ENCODE peak calls at places on chromosome 22, in ten cellular contexts. L is omental fat pad, M is right lobe of liver, G is cardiac fibroblast, H is coronary artery, Z is kidney, E is HFF-Myc, U is fibroblast of the aortic adventitia, T is type B pancreatic cell, B is colonic mucosa. P is an unnamed sample.

GRCh38 chr22:30336752-30337460 is 10.2 kb upstream of the TBC1D10A start:
- DNase-seq in L (no peak), M (no peak), G (no peak), H (no peak), Z (no peak), E (no peak), U (no peak), T (no peak), B (no peak), P (no peak)

GRCh38 chr22:47727656-47728055 is 965.2 kb downstream of the TBC1D22A start:
- DNase-seq in L (no peak), M (no peak), G (no peak), H (no peak), Z (no peak), E (no peak), U (no peak), T (no peak), B (no peak), P (no peak)

GRCh38 chr22:40668611-40669390 is 10.5 kb upstream of the MCHR1 start:
- DNase-seq in L (no peak), M (no peak), G (peak), H (no peak), Z (no peak), E (peak), U (peak), T (no peak), B (no peak), P (no peak)

GRCh38 chr22:40406063-40406890 is 35.9 kb downstream of the SGSM3 start:
- DNase-seq in L (no peak), M (no peak), G (no peak), H (no peak), Z (no peak), E (no peak), U (no peak), T (no peak), B (no peak), P (no peak)

GRCh38 chr22:24421428-24421931 is 5.9 kb upstream of the ADORA2A start:
- DNase-seq in L (no peak), M (no peak), G (no peak), H (no peak), Z (no peak), E (no peak), U (no peak), T (no peak), B (no peak), P (no peak)

GRCh38 chr22:43147821-43148220 is 3.5 kb upstream of the TSPO start:
- DNase-seq in L (no peak), M (no peak), G (no peak), H (no peak), Z (no peak), E (no peak), U (no peak), T (no peak), B (no peak), P (no peak)

GRCh38 chr22:22450343-22450839 is 58.2 kb downstream of the ZNF280B start:
- DNase-seq in L (no peak), M (no peak), G (no peak), H (no peak), Z (no peak), E (no peak), U (no peak), T (no peak), B (peak), P (no peak)

GRCh38 chr22:31085928-31086327 is 4.8 kb downstream of the SMTN start:
- DNase-seq in L (no peak), M (no peak), G (no peak), H (peak), Z (no peak), E (no peak), U (no peak), T (no peak), B (no peak), P (no peak)

GRCh38 chr22:23164091-23164490 is 16.2 kb upstream of the BCR start:
- DNase-seq in L (no peak), M (no peak), G (no peak), H (no peak), Z (no peak), E (no peak), U (no peak), T (no peak), B (no peak), P (no peak)

GRCh38 chr22:41732096-41732772 is 32.9 kb downstream of the MEI1 start:
- DNase-seq in L (no peak), M (no peak), G (no peak), H (no peak), Z (no peak), E (no peak), U (no peak), T (no peak), B (no peak), P (no peak)

GRCh38 chr22:42074153-42074750 is at the start of gene PHETA2:
- DNase-seq in L (no peak), M (peak), G (peak), H (no peak), Z (peak), E (no peak), U (peak), T (no peak), B (peak), P (no peak)

GRCh38 chr22:48278620-48279464 is 1516.4 kb downstream of the TBC1D22A start:
- DNase-seq in L (no peak), M (no peak), G (no peak), H (peak), Z (peak), E (no peak), U (no peak), T (no peak), B (no peak), P (no peak)

GRCh38 chr22:31210830-31211503 is 1.1 kb upstream of the LIMK2 start:
- DNase-seq in L (no peak), M (peak), G (peak), H (no peak), Z (no peak), E (no peak), U (no peak), T (no peak), B (no peak), P (no peak)

GRCh38 chr22:40410731-40411505 is 40.5 kb downstream of the SGSM3 start:
- DNase-seq in L (no peak), M (no peak), G (no peak), H (no peak), Z (no peak), E (no peak), U (no peak), T (no peak), B (no peak), P (no peak)

GRCh38 chr22:30861688-30862552 is 106.7 kb downstream of the MORC2 start:
- DNase-seq in L (no peak), M (no peak), G (no peak), H (no peak), Z (peak), E (no peak), U (no peak), T (peak), B (no peak), P (no peak)

GRCh38 chr22:32660292-32660691 is 141.2 kb upstream of the TIMP3 start:
- DNase-seq in L (peak), M (peak), G (peak), H (no peak), Z (no peak), E (peak), U (peak), T (no peak), B (peak), P (no peak)

GRCh38 chr22:41873391-41873790 is 40.5 kb downstream of the SREBF2 start:
- DNase-seq in L (no peak), M (no peak), G (no peak), H (no peak), Z (no peak), E (no peak), U (no peak), T (no peak), B (no peak), P (no peak)

GRCh38 chr22:24506802-24507438 is 11.8 kb downstream of the UPB1 start:
- DNase-seq in L (no peak), M (no peak), G (no peak), H (no peak), Z (peak), E (no peak), U (no peak), T (no peak), B (no peak), P (no peak)

GRCh38 chr22:39144101-39144815 is 8.2 kb downstream of the CBX7 start:
- DNase-seq in L (no peak), M (peak), G (peak), H (no peak), Z (peak), E (no peak), U (peak), T (no peak), B (peak), P (peak)

GRCh38 chr22:41876275-41876674 is 38.6 kb downstream of the SHISA8 start:
- DNase-seq in L (no peak), M (no peak), G (no peak), H (no peak), Z (no peak), E (no peak), U (no peak), T (no peak), B (no peak), P (no peak)

GRCh38 chr22:35377735-35378134 is 3.2 kb upstream of the HMOX1 start:
- DNase-seq in L (no peak), M (no peak), G (no peak), H (no peak), Z (no peak), E (no peak), U (no peak), T (no peak), B (no peak), P (no peak)

GRCh38 chr22:33451851-33452469 is 393.8 kb upstream of the SYN3 start:
- DNase-seq in L (no peak), M (no peak), G (no peak), H (no peak), Z (no peak), E (no peak), U (no peak), T (no peak), B (no peak), P (no peak)

GRCh38 chr22:25497269-25497668 is 67.2 kb upstream of the GRK3 start:
- DNase-seq in L (no peak), M (no peak), G (peak), H (no peak), Z (no peak), E (no peak), U (peak), T (no peak), B (no peak), P (no peak)

GRCh38 chr22:33512961-33513360 is 407.3 kb downstream of the LARGE1 start:
- DNase-seq in L (no peak), M (no peak), G (no peak), H (no peak), Z (no peak), E (no peak), U (peak), T (no peak), B (no peak), P (no peak)

GRCh38 chr22:21951931-21952465 is 650 bp downstream of the PPM1F start:
- DNase-seq in L (no peak), M (peak), G (peak), H (no peak), Z (no peak), E (no peak), U (peak), T (no peak), B (peak), P (no peak)

GRCh38 chr22:25628494-25628893 is 64.0 kb downstream of the GRK3 start:
- DNase-seq in L (no peak), M (no peak), G (no peak), H (no peak), Z (no peak), E (no peak), U (no peak), T (no peak), B (no peak), P (no peak)

GRCh38 chr22:49212002-49212401 is 615.7 kb downstream of the BRD1 start:
- DNase-seq in L (no peak), M (peak), G (no peak), H (no peak), Z (peak), E (no peak), U (no peak), T (peak), B (no peak), P (peak)

GRCh38 chr22:22167791-22168189 is 76.8 kb upstream of the VPREB1 start:
- DNase-seq in L (no peak), M (no peak), G (no peak), H (no peak), Z (no peak), E (no peak), U (no peak), T (no peak), B (no peak), P (no peak)

GRCh38 chr22:32536352-32536751 is 61.7 kb downstream of the FBXO7 start:
- DNase-seq in L (no peak), M (no peak), G (no peak), H (no peak), Z (no peak), E (no peak), U (no peak), T (no peak), B (no peak), P (no peak)

GRCh38 chr22:49052023-49052538 is 775.6 kb downstream of the BRD1 start:
- DNase-seq in L (no peak), M (no peak), G (no peak), H (no peak), Z (peak), E (no peak), U (no peak), T (no peak), B (peak), P (no peak)

GRCh38 chr22:39893526-39893925 is at the start of gene ENTHD1:
- DNase-seq in L (no peak), M (no peak), G (no peak), H (no peak), Z (no peak), E (no peak), U (no peak), T (no peak), B (no peak), P (no peak)

GRCh38 chr22:32558681-32559355 is 84.2 kb downstream of the FBXO7 start:
- DNase-seq in L (peak), M (peak), G (peak), H (peak), Z (peak), E (no peak), U (peak), T (no peak), B (peak), P (no peak)

GRCh38 chr22:44574057-44574456 is 76.0 kb upstream of the RTL6 start:
- DNase-seq in L (peak), M (no peak), G (peak), H (no peak), Z (no peak), E (no peak), U (peak), T (no peak), B (no peak), P (no peak)

DNA sequence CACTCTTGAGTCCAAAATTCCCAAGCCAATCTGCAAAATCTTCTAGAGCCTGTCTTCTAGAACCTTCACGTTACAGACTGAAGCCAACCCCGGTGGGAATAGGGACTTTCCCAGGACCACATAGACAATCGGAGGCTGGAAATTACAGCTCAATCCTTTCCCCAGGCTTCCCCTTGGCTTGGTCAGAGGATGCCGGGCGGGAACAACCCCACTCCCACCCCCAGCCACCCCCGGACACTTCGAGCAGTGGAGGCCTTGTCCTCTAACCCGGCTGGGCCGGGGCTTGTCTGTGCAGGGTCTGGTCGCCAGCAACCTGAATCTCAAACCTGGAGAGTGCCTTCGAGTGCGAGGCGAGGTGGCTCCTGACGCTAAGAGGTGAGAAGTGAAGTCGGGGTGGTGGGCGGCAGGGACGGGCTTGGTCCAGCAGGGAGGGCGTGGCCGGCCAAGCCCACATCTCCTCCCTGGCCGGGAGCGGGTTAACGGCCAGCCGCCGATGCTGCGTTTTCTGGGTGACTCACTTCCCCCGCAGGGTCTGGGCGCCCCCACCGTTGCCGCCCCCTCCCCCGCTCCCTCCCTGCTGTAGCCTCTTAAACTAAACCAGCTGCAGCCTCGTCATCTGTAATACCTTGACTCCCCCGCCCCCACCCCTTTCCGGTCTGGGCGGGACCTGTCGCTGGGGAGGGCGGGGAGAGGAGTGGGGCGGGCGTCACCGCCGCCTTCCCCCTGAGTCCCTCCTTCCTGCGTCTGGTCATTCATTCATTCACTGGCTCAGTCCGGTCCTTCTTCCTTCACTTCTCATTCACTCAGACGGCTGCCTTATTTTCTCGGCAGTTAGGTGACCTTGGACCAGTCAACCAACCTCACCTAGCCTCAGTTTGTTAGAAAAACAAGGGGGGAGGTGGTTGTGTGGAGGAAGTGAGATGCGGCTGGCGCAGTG is 1.5 kb downstream of the LGALS1 start:
- DNase-seq in L (peak), M (peak), G (peak), H (peak), Z (peak), E (peak), U (peak), T (peak), B (peak), P (no peak)
- TF ChIP-seq CTCF in L (no peak), M (no peak), G (no peak), H (no peak), Z (no peak), E (no peak), U (no peak), T (no peak), B (no peak), P (no peak)

GRCh38 chr22:20748082-20748481 is 25.8 kb upstream of the SERPIND1 start:
- DNase-seq in L (no peak), M (no peak), G (no peak), H (no peak), Z (no peak), E (no peak), U (no peak), T (no peak), B (no peak), P (no peak)

GRCh38 chr22:20750461-20751184 is 23.3 kb upstream of the SERPIND1 start:
- DNase-seq in L (peak), M (peak), G (peak), H (no peak), Z (peak), E (peak), U (peak), T (no peak), B (peak), P (no peak)

GRCh38 chr22:20749453-20749852 is 24.5 kb upstream of the SERPIND1 start:
- DNase-seq in L (no peak), M (no peak), G (no peak), H (no peak), Z (peak), E (no peak), U (no peak), T (no peak), B (no peak), P (no peak)

GRCh38 chr22:20747223-20747622 is 26.7 kb upstream of the SERPIND1 start:
- DNase-seq in L (no peak), M (no peak), G (no peak), H (no peak), Z (no peak), E (no peak), U (no peak), T (no peak), B (no peak), P (no peak)

GRCh38 chr22:20748820-20749428 is 25.0 kb upstream of the SERPIND1 start:
- DNase-seq in L (no peak), M (no peak), G (no peak), H (no peak), Z (no peak), E (no peak), U (peak), T (no peak), B (peak), P (no peak)
- TF ChIP-seq CTCF in L (no peak), M (no peak), G (no peak), H (no peak), Z (no peak), E (no peak), U (no peak), T (no peak), B (no peak), P (no peak)

DNA sequence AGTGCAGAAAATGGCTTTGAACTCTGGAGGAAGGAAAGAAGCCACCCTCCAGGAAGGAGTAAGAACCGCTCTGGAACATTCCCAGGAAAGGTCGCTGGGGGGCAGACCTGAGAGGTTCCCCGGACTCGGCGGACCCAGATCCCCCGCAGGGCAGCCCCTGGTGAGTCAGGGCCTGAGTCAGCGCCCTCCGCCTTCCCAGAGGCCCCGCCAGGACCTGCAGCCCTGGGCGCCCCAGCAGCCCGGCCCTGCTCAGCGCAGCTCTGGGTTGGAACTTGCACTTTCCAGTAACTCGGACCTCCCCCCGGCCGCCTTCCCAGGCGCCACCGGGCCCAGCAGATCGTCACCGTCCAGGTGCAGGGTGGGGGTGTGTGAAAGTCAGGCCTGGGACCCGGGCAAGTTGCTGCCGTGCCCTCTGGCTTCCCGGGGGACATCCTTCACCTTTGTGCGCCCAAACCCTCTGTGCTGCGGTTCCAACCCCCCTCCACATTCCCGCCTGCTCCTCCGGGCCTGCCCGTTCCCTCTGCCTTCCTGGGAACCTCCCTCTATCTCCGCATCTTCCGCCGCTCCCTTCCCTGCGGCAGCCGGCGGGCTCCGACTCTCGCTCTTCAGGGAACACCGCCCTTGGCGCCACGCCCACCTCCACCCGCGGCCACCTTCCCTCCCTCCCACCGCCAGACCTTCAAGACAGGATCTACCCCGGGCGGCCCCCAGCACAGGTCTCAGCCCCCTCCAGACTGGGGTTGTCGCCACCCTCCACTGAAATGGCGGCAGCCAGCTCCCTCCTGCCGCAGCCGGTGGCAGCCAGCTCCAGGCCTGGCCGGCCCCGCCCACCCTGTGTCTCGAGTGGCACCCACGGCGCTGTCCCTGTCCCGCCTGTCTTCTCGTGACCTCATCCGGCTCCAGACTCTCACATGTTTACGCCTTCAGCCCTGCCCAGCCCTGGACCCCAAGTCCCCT is 36.8 kb upstream of the WNT7B start:
- DNase-seq in L (peak), M (peak), G (peak), H (peak), Z (peak), E (peak), U (peak), T (peak), B (peak), P (peak)
- TF ChIP-seq CTCF in L (no peak), M (peak), G (peak), H (no peak), Z (peak), E (peak), U (peak), T (peak), B (peak), P (peak)

GRCh38 chr22:36453855-36454378 is 27.5 kb downstream of the TXN2 start:
- DNase-seq in L (no peak), M (no peak), G (no peak), H (no peak), Z (no peak), E (no peak), U (no peak), T (no peak), B (no peak), P (no peak)

GRCh38 chr22:36453266-36453607 is 28.2 kb downstream of the TXN2 start:
- DNase-seq in L (no peak), M (no peak), G (no peak), H (no peak), Z (no peak), E (no peak), U (no peak), T (no peak), B (peak), P (no peak)

GRCh38 chr22:36455571-36456458 is 25.6 kb downstream of the TXN2 start:
- DNase-seq in L (no peak), M (no peak), G (no peak), H (no peak), Z (no peak), E (no peak), U (no peak), T (no peak), B (peak), P (no peak)

GRCh38 chr22:36456459-36456835 is 25.0 kb downstream of the TXN2 start:
- DNase-seq in L (no peak), M (no peak), G (no peak), H (no peak), Z (no peak), E (no peak), U (no peak), T (no peak), B (no peak), P (no peak)

GRCh38 chr22:36454916-36455570 is 26.4 kb downstream of the TXN2 start:
- DNase-seq in L (peak), M (peak), G (peak), H (peak), Z (peak), E (no peak), U (peak), T (peak), B (peak), P (no peak)
- TF ChIP-seq CTCF in L (no peak), M (peak), G (no peak), H (no peak), Z (no peak), E (no peak), U (no peak), T (no peak), B (no peak), P (peak)

P was measured in chondrocyte.